ENCODE peak calls at places on chromosomes 11 and 22, in six cellular contexts. One of them, this sample, is unnamed.

GRCh38 chr11:8283510-8284272 is 20.0 kb upstream of the LMO1 start:
- DNase-seq in CD8-positive, alpha-beta T cell: no peak
- DNase-seq in IMR-90: no peak
- DNase-seq in MG63: no peak
- DNase-seq in body of pancreas: peak
- DNase-seq in small intestine: no peak
- DNase-seq in this sample: no peak

GRCh38 chr11:64007160-64007628 is 21.0 kb downstream of the OTUB1 start:
- DNase-seq in CD8-positive, alpha-beta T cell: no peak
- DNase-seq in IMR-90: no peak
- DNase-seq in MG63: peak
- DNase-seq in body of pancreas: no peak
- DNase-seq in small intestine: no peak
- DNase-seq in this sample: no peak

GRCh38 chr22:38353142-38353629 is 36.0 kb upstream of the CSNK1E start:
- DNase-seq in CD8-positive, alpha-beta T cell: peak
- DNase-seq in IMR-90: peak
- DNase-seq in MG63: peak
- DNase-seq in body of pancreas: peak
- DNase-seq in small intestine: peak
- DNase-seq in this sample: no peak

GRCh38 chr11:2524446-2525165 is 79.8 kb downstream of the KCNQ1 start:
- DNase-seq in CD8-positive, alpha-beta T cell: no peak
- DNase-seq in IMR-90: no peak
- DNase-seq in MG63: no peak
- DNase-seq in body of pancreas: peak
- DNase-seq in small intestine: peak
- DNase-seq in this sample: no peak

GRCh38 chr22:49756201-49756600 is 71.5 kb downstream of the BRD1 start:
- DNase-seq in CD8-positive, alpha-beta T cell: no peak
- DNase-seq in IMR-90: no peak
- DNase-seq in MG63: no peak
- DNase-seq in body of pancreas: no peak
- DNase-seq in small intestine: no peak
- DNase-seq in this sample: no peak

GRCh38 chr11:27020736-27021135 is 19.9 kb upstream of the BBOX1 start:
- DNase-seq in CD8-positive, alpha-beta T cell: no peak
- DNase-seq in IMR-90: no peak
- DNase-seq in MG63: no peak
- DNase-seq in body of pancreas: no peak
- DNase-seq in small intestine: no peak
- DNase-seq in this sample: no peak

GRCh38 chr22:41197046-41197807 is 7.9 kb upstream of the L3MBTL2 start:
- DNase-seq in CD8-positive, alpha-beta T cell: peak
- DNase-seq in IMR-90: peak
- DNase-seq in MG63: peak
- DNase-seq in body of pancreas: peak
- DNase-seq in small intestine: peak
- DNase-seq in this sample: no peak

GRCh38 chr11:2180347-2180746 is 8.7 kb upstream of the TH start:
- DNase-seq in CD8-positive, alpha-beta T cell: no peak
- DNase-seq in IMR-90: no peak
- DNase-seq in MG63: no peak
- DNase-seq in body of pancreas: no peak
- DNase-seq in small intestine: no peak
- DNase-seq in this sample: no peak

GRCh38 chr22:20779813-20780148 is 5.9 kb downstream of the SERPIND1 start:
- DNase-seq in CD8-positive, alpha-beta T cell: no peak
- DNase-seq in IMR-90: peak
- DNase-seq in MG63: no peak
- DNase-seq in body of pancreas: no peak
- DNase-seq in small intestine: no peak
- DNase-seq in this sample: no peak

GRCh38 chr22:49297871-49298721 is 529.6 kb downstream of the BRD1 start:
- DNase-seq in CD8-positive, alpha-beta T cell: peak
- DNase-seq in IMR-90: no peak
- DNase-seq in MG63: no peak
- DNase-seq in body of pancreas: no peak
- DNase-seq in small intestine: no peak
- DNase-seq in this sample: no peak

GRCh38 chr11:12175694-12176241 is 65.4 kb downstream of the MICAL2 start:
- DNase-seq in CD8-positive, alpha-beta T cell: no peak
- DNase-seq in IMR-90: peak
- DNase-seq in MG63: peak
- DNase-seq in body of pancreas: no peak
- DNase-seq in small intestine: no peak
- DNase-seq in this sample: peak

GRCh38 chr11:33292306-33292705 is 35.1 kb downstream of the HIPK3 start:
- DNase-seq in CD8-positive, alpha-beta T cell: no peak
- DNase-seq in IMR-90: no peak
- DNase-seq in MG63: no peak
- DNase-seq in body of pancreas: no peak
- DNase-seq in small intestine: no peak
- DNase-seq in this sample: no peak

GRCh38 chr22:20509344-20510047 is 2.1 kb downstream of the MED15 start:
- DNase-seq in CD8-positive, alpha-beta T cell: peak
- DNase-seq in IMR-90: peak
- DNase-seq in MG63: peak
- DNase-seq in body of pancreas: peak
- DNase-seq in small intestine: peak
- DNase-seq in this sample: peak

GRCh38 chr22:36741204-36741793 is 34.6 kb downstream of the IFT27 start:
- DNase-seq in CD8-positive, alpha-beta T cell: no peak
- DNase-seq in IMR-90: no peak
- DNase-seq in MG63: no peak
- DNase-seq in body of pancreas: no peak
- DNase-seq in small intestine: no peak
- DNase-seq in this sample: no peak

GRCh38 chr22:30290679-30291333 is 1.5 kb upstream of the CASTOR1 start:
- DNase-seq in CD8-positive, alpha-beta T cell: no peak
- DNase-seq in IMR-90: peak
- DNase-seq in MG63: peak
- DNase-seq in body of pancreas: peak
- DNase-seq in small intestine: no peak
- DNase-seq in this sample: no peak

GRCh38 chr11:10606536-10607208 is 38.2 kb upstream of the LYVE1 start:
- DNase-seq in CD8-positive, alpha-beta T cell: no peak
- DNase-seq in IMR-90: peak
- DNase-seq in MG63: no peak
- DNase-seq in body of pancreas: no peak
- DNase-seq in small intestine: no peak
- DNase-seq in this sample: peak

GRCh38 chr22:30250713-30251267 is 4.2 kb upstream of the LIF start:
- DNase-seq in CD8-positive, alpha-beta T cell: no peak
- DNase-seq in IMR-90: peak
- DNase-seq in MG63: peak
- DNase-seq in body of pancreas: peak
- DNase-seq in small intestine: no peak
- DNase-seq in this sample: no peak

GRCh38 chr22:39150848-39151215 is 1.6 kb downstream of the CBX7 start:
- DNase-seq in CD8-positive, alpha-beta T cell: no peak
- DNase-seq in IMR-90: no peak
- DNase-seq in MG63: no peak
- DNase-seq in body of pancreas: no peak
- DNase-seq in small intestine: no peak
- DNase-seq in this sample: no peak

GRCh38 chr11:75200531-75200930 is 40.0 kb upstream of the TPBGL start:
- DNase-seq in CD8-positive, alpha-beta T cell: no peak
- DNase-seq in IMR-90: no peak
- DNase-seq in MG63: no peak
- DNase-seq in body of pancreas: no peak
- DNase-seq in small intestine: no peak
- DNase-seq in this sample: no peak

GRCh38 chr22:44026630-44027511 is 2.8 kb downstream of the PARVB start:
- DNase-seq in CD8-positive, alpha-beta T cell: peak
- DNase-seq in IMR-90: peak
- DNase-seq in MG63: no peak
- DNase-seq in body of pancreas: peak
- DNase-seq in small intestine: peak
- DNase-seq in this sample: no peak

GRCh38 chr11:27677108-27677507 is 23.1 kb downstream of the BDNF start:
- DNase-seq in CD8-positive, alpha-beta T cell: no peak
- DNase-seq in IMR-90: no peak
- DNase-seq in MG63: no peak
- DNase-seq in body of pancreas: no peak
- DNase-seq in small intestine: no peak
- DNase-seq in this sample: no peak

GRCh38 chr11:12499071-12499470 is 121.7 kb downstream of the PARVA start:
- DNase-seq in CD8-positive, alpha-beta T cell: no peak
- DNase-seq in IMR-90: no peak
- DNase-seq in MG63: no peak
- DNase-seq in body of pancreas: no peak
- DNase-seq in small intestine: no peak
- DNase-seq in this sample: no peak

GRCh38 chr22:46054091-46054877 is 77.3 kb upstream of the WNT7B start:
- DNase-seq in CD8-positive, alpha-beta T cell: peak
- DNase-seq in IMR-90: peak
- DNase-seq in MG63: peak
- DNase-seq in body of pancreas: peak
- DNase-seq in small intestine: peak
- DNase-seq in this sample: no peak

GRCh38 chr11:31050061-31050790 is 319.3 kb downstream of the DCDC1 start:
- DNase-seq in CD8-positive, alpha-beta T cell: no peak
- DNase-seq in IMR-90: no peak
- DNase-seq in MG63: no peak
- DNase-seq in body of pancreas: peak
- DNase-seq in small intestine: peak
- DNase-seq in this sample: no peak

GRCh38 chr11:19398772-19399542 is 158.2 kb upstream of the E2F8 start:
- DNase-seq in CD8-positive, alpha-beta T cell: no peak
- DNase-seq in IMR-90: peak
- DNase-seq in MG63: peak
- DNase-seq in body of pancreas: peak
- DNase-seq in small intestine: no peak
- DNase-seq in this sample: peak

GRCh38 chr11:786235-787083 is 3.4 kb downstream of the CEND1 start:
- DNase-seq in CD8-positive, alpha-beta T cell: no peak
- DNase-seq in IMR-90: no peak
- DNase-seq in MG63: no peak
- DNase-seq in body of pancreas: no peak
- DNase-seq in small intestine: no peak
- DNase-seq in this sample: no peak

GRCh38 chr22:22474733-22475132 is 33.8 kb downstream of the ZNF280B start:
- DNase-seq in CD8-positive, alpha-beta T cell: no peak
- DNase-seq in IMR-90: no peak
- DNase-seq in MG63: no peak
- DNase-seq in body of pancreas: no peak
- DNase-seq in small intestine: no peak
- DNase-seq in this sample: no peak

GRCh38 chr11:30424851-30425250 is 101.9 kb downstream of the ARL14EP start:
- DNase-seq in CD8-positive, alpha-beta T cell: no peak
- DNase-seq in IMR-90: no peak
- DNase-seq in MG63: no peak
- DNase-seq in body of pancreas: no peak
- DNase-seq in small intestine: no peak
- DNase-seq in this sample: no peak

GRCh38 chr11:86802601-86803051 is 2.3 kb downstream of the PRSS23 start:
- DNase-seq in CD8-positive, alpha-beta T cell: no peak
- DNase-seq in IMR-90: peak
- DNase-seq in MG63: no peak
- DNase-seq in body of pancreas: peak
- DNase-seq in small intestine: peak
- DNase-seq in this sample: no peak

GRCh38 chr22:31604746-31605705 is 57.0 kb downstream of the PISD start:
- DNase-seq in CD8-positive, alpha-beta T cell: no peak
- DNase-seq in IMR-90: no peak
- DNase-seq in MG63: no peak
- DNase-seq in body of pancreas: no peak
- DNase-seq in small intestine: peak
- DNase-seq in this sample: no peak

GRCh38 chr11:126408901-126409670 is 53.6 kb downstream of the ST3GAL4 start:
- DNase-seq in CD8-positive, alpha-beta T cell: no peak
- DNase-seq in IMR-90: no peak
- DNase-seq in MG63: no peak
- DNase-seq in body of pancreas: no peak
- DNase-seq in small intestine: no peak
- DNase-seq in this sample: no peak

GRCh38 chr11:62602141-62603071 is 741 bp upstream of the MTA2 start:
- DNase-seq in CD8-positive, alpha-beta T cell: no peak
- DNase-seq in IMR-90: peak
- DNase-seq in MG63: no peak
- DNase-seq in body of pancreas: peak
- DNase-seq in small intestine: peak
- DNase-seq in this sample: no peak
- H3K4me3 ChIP-seq in CD8-positive, alpha-beta T cell: peak
- H3K4me3 ChIP-seq in IMR-90: peak
- H3K4me3 ChIP-seq in MG63: peak
- H3K4me3 ChIP-seq in body of pancreas: peak
- H3K4me3 ChIP-seq in small intestine: peak
- H3K4me3 ChIP-seq in this sample: peak

DNA sequence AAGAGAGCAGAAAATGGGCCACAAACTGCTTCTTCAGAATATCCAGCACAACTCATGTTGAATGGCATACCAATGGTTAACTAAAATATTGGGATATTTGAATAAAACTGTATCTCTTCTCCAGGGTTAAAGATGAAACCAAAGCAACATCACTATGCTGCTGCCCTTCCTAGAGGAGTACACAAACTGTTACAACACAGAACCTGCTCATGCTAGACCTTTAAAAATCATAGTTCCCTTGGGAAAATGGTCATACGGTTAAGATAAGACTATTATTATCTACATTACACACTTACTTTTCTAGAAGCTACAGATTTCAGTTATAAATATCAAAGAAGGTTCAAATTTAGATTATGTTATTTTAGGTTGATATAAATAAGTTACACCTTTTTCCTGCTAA is 78.6 kb upstream of the TP53AIP1 start:
- DNase-seq in CD8-positive, alpha-beta T cell: no peak
- DNase-seq in IMR-90: no peak
- DNase-seq in MG63: no peak
- DNase-seq in body of pancreas: no peak
- DNase-seq in small intestine: no peak
- DNase-seq in this sample: no peak
- H3K4me3 ChIP-seq in CD8-positive, alpha-beta T cell: no peak
- H3K4me3 ChIP-seq in IMR-90: no peak
- H3K4me3 ChIP-seq in MG63: no peak
- H3K4me3 ChIP-seq in body of pancreas: no peak
- H3K4me3 ChIP-seq in small intestine: peak
- H3K4me3 ChIP-seq in this sample: no peak

GRCh38 chr11:102391549-102392237 is 44.7 kb downstream of the BIRC2 start:
- DNase-seq in CD8-positive, alpha-beta T cell: no peak
- DNase-seq in IMR-90: no peak
- DNase-seq in MG63: no peak
- DNase-seq in body of pancreas: no peak
- DNase-seq in small intestine: no peak
- DNase-seq in this sample: no peak
- H3K4me3 ChIP-seq in CD8-positive, alpha-beta T cell: no peak
- H3K4me3 ChIP-seq in IMR-90: no peak
- H3K4me3 ChIP-seq in MG63: no peak
- H3K4me3 ChIP-seq in body of pancreas: no peak
- H3K4me3 ChIP-seq in small intestine: no peak
- H3K4me3 ChIP-seq in this sample: no peak

GRCh38 chr22:23566716-23567475 is 13.2 kb downstream of the IGLL1 start:
- DNase-seq in CD8-positive, alpha-beta T cell: no peak
- DNase-seq in IMR-90: no peak
- DNase-seq in MG63: no peak
- DNase-seq in body of pancreas: no peak
- DNase-seq in small intestine: no peak
- DNase-seq in this sample: no peak
- H3K4me3 ChIP-seq in CD8-positive, alpha-beta T cell: no peak
- H3K4me3 ChIP-seq in IMR-90: no peak
- H3K4me3 ChIP-seq in MG63: no peak
- H3K4me3 ChIP-seq in body of pancreas: no peak
- H3K4me3 ChIP-seq in small intestine: no peak
- H3K4me3 ChIP-seq in this sample: no peak